ENCODE peak calls at places on chromosomes 13 and 19, in eight cellular contexts. Q is ELR; I is A549; M is stimulated activated CD8-positive, alpha-beta memory T cell treated with anti-CD3 and anti-CD28 coated beads, Interleukin-2, amount 100 ng/mL, for 48 hours; Z is right cardiac atrium; X is nucleus accumbens; S is GM12865; C is cardiac muscle cell. E is an unnamed sample.

GRCh38 chr19:3683866-3684816 is 16.1 kb downstream of the PIP5K1C start:
- DNase-seq in Q (peak), I (no peak), M (no peak), Z (peak), X (peak), S (peak), C (peak), E (no peak)

GRCh38 chr13:20882206-20882605 is 20.3 kb downstream of the XPO4 start:
- DNase-seq in Q (peak), I (no peak), M (no peak), Z (no peak), X (no peak), S (no peak), C (no peak), E (no peak)

GRCh38 chr19:30757836-30758617 is 385.8 kb downstream of the ZNF536 start:
- DNase-seq in Q (no peak), I (no peak), M (no peak), Z (no peak), X (no peak), S (no peak), C (no peak), E (no peak)

GRCh38 chr13:28324181-28324789 is 170.6 kb downstream of the FLT1 start:
- DNase-seq in Q (peak), I (peak), M (peak), Z (peak), X (peak), S (peak), C (peak), E (peak)

GRCh38 chr13:42970824-42971669 is 21.0 kb downstream of the EPSTI1 start:
- DNase-seq in Q (peak), I (peak), M (no peak), Z (no peak), X (no peak), S (peak), C (peak), E (peak)

GRCh38 chr19:6424190-6424938 is at the start of gene KHSRP:
- DNase-seq in Q (peak), I (no peak), M (no peak), Z (peak), X (no peak), S (peak), C (no peak), E (peak)

GRCh38 chr19:6739390-6739883 is at the start of gene TRIP10:
- DNase-seq in Q (peak), I (peak), M (peak), Z (peak), X (peak), S (peak), C (peak), E (peak)

GRCh38 chr13:110280996-110281688 is 25.8 kb downstream of the COL4A1 start:
- DNase-seq in Q (no peak), I (no peak), M (no peak), Z (peak), X (no peak), S (no peak), C (no peak), E (no peak)

GRCh38 chr13:99150575-99151370 is 49.9 kb upstream of the UBAC2 start:
- DNase-seq in Q (peak), I (peak), M (no peak), Z (no peak), X (no peak), S (no peak), C (peak), E (no peak)

GRCh38 chr19:7494416-7495098 is 5.7 kb upstream of the PEX11G start:
- DNase-seq in Q (no peak), I (no peak), M (no peak), Z (peak), X (peak), S (no peak), C (peak), E (peak)

GRCh38 chr19:3809881-3810707 is 23.9 kb upstream of the MATK start:
- DNase-seq in Q (no peak), I (no peak), M (no peak), Z (no peak), X (no peak), S (peak), C (no peak), E (no peak)

GRCh38 chr19:47445937-47446402 is 25.7 kb downstream of the SLC8A2 start:
- DNase-seq in Q (peak), I (peak), M (peak), Z (peak), X (peak), S (peak), C (peak), E (peak)

GRCh38 chr13:86846501-86846900 is 824.7 kb upstream of the SLITRK5 start:
- DNase-seq in Q (peak), I (no peak), M (no peak), Z (no peak), X (no peak), S (no peak), C (no peak), E (no peak)

E was measured in DMS53.